ENCODE peak calls at places on chromosomes 4 and X, in four cellular contexts. One of them, this sample, is unnamed.

GRCh38 chr4:5524900-5525299 is 183.5 kb downstream of the EVC2 start:
- DNase-seq in MM.1S: no peak
- DNase-seq in OCI-LY7: no peak
- DNase-seq in epithelial cell of esophagus: no peak
- DNase-seq in this sample: no peak

GRCh38 chr4:120722655-120723054 is 199.9 kb downstream of the PRDM5 start:
- DNase-seq in MM.1S: no peak
- DNase-seq in OCI-LY7: no peak
- DNase-seq in epithelial cell of esophagus: no peak
- DNase-seq in this sample: no peak

GRCh38 chr4:120399846-120400245 is 333.2 kb upstream of the MAD2L1 start:
- DNase-seq in MM.1S: no peak
- DNase-seq in epithelial cell of esophagus: no peak
- DNase-seq in OCI-LY7: no peak
- DNase-seq in this sample: no peak

GRCh38 chr4:91527056-91527455 is 776.7 kb upstream of the GRID2 start:
- DNase-seq in OCI-LY7: no peak
- DNase-seq in epithelial cell of esophagus: peak; percentile 3
- DNase-seq in MM.1S: no peak
- DNase-seq in this sample: no peak

GRCh38 chr4:2243682-2244380 is 1.9 kb upstream of the HAUS3 start:
- DNase-seq in epithelial cell of esophagus: no peak
- DNase-seq in MM.1S: peak; percentile 51
- DNase-seq in OCI-LY7: peak; percentile 61
- DNase-seq in this sample: no peak

GRCh38 chr4:10386044-10386443 is 71.2 kb downstream of the ZNF518B start:
- DNase-seq in MM.1S: no peak
- DNase-seq in OCI-LY7: no peak
- DNase-seq in epithelial cell of esophagus: no peak
- DNase-seq in this sample: no peak

GRCh38 chrX:46561931-46562721 is 11.4 kb upstream of the CHST7 start:
- DNase-seq in epithelial cell of esophagus: no peak
- DNase-seq in MM.1S: peak; percentile 66
- DNase-seq in OCI-LY7: peak; percentile 76
- DNase-seq in this sample: no peak

GRCh38 chrX:10447577-10448214 is 172.7 kb downstream of the MID1 start:
- DNase-seq in OCI-LY7: no peak
- DNase-seq in epithelial cell of esophagus: peak; percentile 33
- DNase-seq in MM.1S: no peak
- DNase-seq in this sample: no peak

DNA sequence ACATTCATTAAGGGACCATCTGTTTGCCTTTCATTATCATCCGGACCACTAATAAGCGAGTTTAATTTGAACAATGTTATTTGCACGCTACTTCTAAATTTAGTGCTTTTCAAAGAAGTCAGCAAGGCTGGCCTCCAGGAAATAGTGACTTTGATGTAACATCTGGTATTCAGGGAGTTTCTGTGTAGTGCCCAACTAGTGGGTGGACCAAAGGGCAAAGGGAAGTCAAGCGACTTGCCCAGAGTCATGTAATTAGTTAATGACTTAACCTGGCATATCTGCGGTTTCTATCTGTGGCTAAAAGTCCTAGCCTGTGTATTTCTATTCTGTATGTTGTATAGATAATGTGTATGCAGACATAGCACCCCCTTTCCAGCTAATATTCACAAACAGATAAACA is 56.3 kb upstream of the LCORL start:
- DNase-seq in MM.1S: peak; percentile 56
- DNase-seq in epithelial cell of esophagus: no peak
- DNase-seq in OCI-LY7: no peak
- DNase-seq in this sample: no peak
- TF ChIP-seq CTCF in MM.1S: no peak
- TF ChIP-seq CTCF in epithelial cell of esophagus: no peak
- TF ChIP-seq CTCF in OCI-LY7: no peak
- TF ChIP-seq CTCF in this sample: no peak

GRCh38 chrX:129754266-129755024 is 15.7 kb downstream of the XPNPEP2 start:
- DNase-seq in epithelial cell of esophagus: no peak
- DNase-seq in MM.1S: no peak
- DNase-seq in OCI-LY7: no peak
- DNase-seq in this sample: no peak
- TF ChIP-seq CTCF in epithelial cell of esophagus: peak; percentile 26
- TF ChIP-seq CTCF in MM.1S: peak; percentile 32
- TF ChIP-seq CTCF in OCI-LY7: peak; percentile 66
- TF ChIP-seq CTCF in this sample: no peak

GRCh38 chrX:151821226-151821625 is 86.7 kb downstream of the CNGA2 start:
- DNase-seq in OCI-LY7: no peak
- DNase-seq in MM.1S: no peak
- DNase-seq in epithelial cell of esophagus: peak; percentile 35
- DNase-seq in this sample: no peak
- TF ChIP-seq CTCF in OCI-LY7: no peak
- TF ChIP-seq CTCF in MM.1S: no peak
- TF ChIP-seq CTCF in epithelial cell of esophagus: no peak
- TF ChIP-seq CTCF in this sample: no peak

GRCh38 chrX:113260474-113260873 is 419.8 kb upstream of the AMOT start:
- DNase-seq in OCI-LY7: no peak
- DNase-seq in epithelial cell of esophagus: peak; percentile 0
- DNase-seq in MM.1S: peak; percentile 10
- DNase-seq in this sample: no peak
- TF ChIP-seq CTCF in OCI-LY7: peak; percentile 32
- TF ChIP-seq CTCF in epithelial cell of esophagus: no peak
- TF ChIP-seq CTCF in MM.1S: peak; percentile 25
- TF ChIP-seq CTCF in this sample: no peak

GRCh38 chrX:3962511-3963350 is 249.3 kb upstream of the PRKX start:
- DNase-seq in OCI-LY7: peak; percentile 25
- DNase-seq in epithelial cell of esophagus: peak; percentile 16
- DNase-seq in MM.1S: peak; percentile 34
- DNase-seq in this sample: no peak
- TF ChIP-seq CTCF in OCI-LY7: peak; percentile 83
- TF ChIP-seq CTCF in epithelial cell of esophagus: peak; percentile 52
- TF ChIP-seq CTCF in MM.1S: peak; percentile 56
- TF ChIP-seq CTCF in this sample: no peak

GRCh38 chr4:3781997-3782930 is 16.1 kb downstream of the ADRA2C start:
- DNase-seq in OCI-LY7: no peak
- DNase-seq in MM.1S: no peak
- DNase-seq in epithelial cell of esophagus: no peak
- DNase-seq in this sample: no peak

GRCh38 chr4:3784469-3785291 is 18.5 kb downstream of the ADRA2C start:
- DNase-seq in epithelial cell of esophagus: peak; percentile 14
- DNase-seq in MM.1S: no peak
- DNase-seq in OCI-LY7: no peak
- DNase-seq in this sample: no peak

GRCh38 chr4:3785292-3785565 is 19.0 kb downstream of the ADRA2C start:
- DNase-seq in OCI-LY7: no peak
- DNase-seq in epithelial cell of esophagus: no peak
- DNase-seq in MM.1S: no peak
- DNase-seq in this sample: no peak

GRCh38 chr4:3781193-3781886 is 15.2 kb downstream of the ADRA2C start:
- DNase-seq in epithelial cell of esophagus: no peak
- DNase-seq in MM.1S: no peak
- DNase-seq in OCI-LY7: peak; percentile 54
- DNase-seq in this sample: no peak

DNA sequence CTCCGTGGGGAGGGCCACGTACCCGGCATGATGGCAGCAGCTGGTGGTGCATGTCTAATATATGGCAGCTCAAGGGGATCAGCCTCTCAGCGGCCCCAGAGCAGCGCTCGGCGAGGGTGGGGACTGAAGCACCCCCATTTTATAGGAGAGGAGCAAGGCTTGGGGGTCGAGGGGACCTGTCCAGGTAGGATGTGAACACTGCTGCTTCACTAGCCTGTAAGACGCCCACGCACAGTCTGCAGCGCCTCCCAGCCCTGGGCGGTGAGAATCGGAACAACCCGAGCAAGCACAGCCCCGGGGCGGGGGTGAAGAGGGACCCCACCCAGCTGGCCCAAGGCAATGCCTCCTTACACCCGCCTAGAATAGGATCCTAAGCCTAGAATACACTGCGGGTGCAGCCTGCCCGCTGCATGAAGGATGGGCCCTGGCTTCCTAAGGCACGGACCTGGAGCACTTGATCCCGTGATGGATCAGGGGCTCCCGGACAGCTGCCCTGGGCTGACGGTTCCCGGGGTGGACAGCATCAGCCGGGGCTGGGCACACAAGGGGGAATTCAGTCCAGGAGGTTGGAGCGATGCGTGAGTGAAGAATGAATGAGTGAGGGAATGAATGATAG is 17.6 kb downstream of the ADRA2C start:
- DNase-seq in MM.1S: no peak
- DNase-seq in OCI-LY7: no peak
- DNase-seq in epithelial cell of esophagus: no peak
- DNase-seq in this sample: no peak
- TF ChIP-seq CTCF in MM.1S: no peak
- TF ChIP-seq CTCF in OCI-LY7: no peak
- TF ChIP-seq CTCF in epithelial cell of esophagus: no peak
- TF ChIP-seq CTCF in this sample: no peak

GRCh38 chrX:47619486-47620302 is at the start of gene SYN1:
- DNase-seq in OCI-LY7: no peak
- DNase-seq in epithelial cell of esophagus: peak; percentile 71
- DNase-seq in MM.1S: peak; percentile 76
- DNase-seq in this sample: peak; percentile 62
- TF ChIP-seq CTCF in OCI-LY7: no peak
- TF ChIP-seq CTCF in epithelial cell of esophagus: no peak
- TF ChIP-seq CTCF in MM.1S: no peak
- TF ChIP-seq CTCF in this sample: no peak

GRCh38 chrX:115960440-115961084 is 210.0 kb upstream of the AGTR2 start:
- DNase-seq in epithelial cell of esophagus: peak; percentile 84
- DNase-seq in MM.1S: no peak
- DNase-seq in OCI-LY7: no peak
- DNase-seq in this sample: no peak

GRCh38 chrX:115952417-115953092 is 218.0 kb upstream of the AGTR2 start:
- DNase-seq in MM.1S: no peak
- DNase-seq in epithelial cell of esophagus: no peak
- DNase-seq in OCI-LY7: no peak
- DNase-seq in this sample: no peak

GRCh38 chrX:115958687-115959359 is 211.7 kb upstream of the AGTR2 start:
- DNase-seq in epithelial cell of esophagus: peak; percentile 19
- DNase-seq in MM.1S: peak; percentile 34
- DNase-seq in OCI-LY7: no peak
- DNase-seq in this sample: no peak

GRCh38 chrX:115957862-115958490 is 212.6 kb upstream of the AGTR2 start:
- DNase-seq in epithelial cell of esophagus: no peak
- DNase-seq in MM.1S: peak; percentile 30
- DNase-seq in OCI-LY7: no peak
- DNase-seq in this sample: no peak
- TF ChIP-seq CTCF in epithelial cell of esophagus: no peak
- TF ChIP-seq CTCF in MM.1S: no peak
- TF ChIP-seq CTCF in OCI-LY7: no peak
- TF ChIP-seq CTCF in this sample: no peak

GRCh38 chr4:55637272-55637820 is 1.2 kb upstream of the NMU start:
- DNase-seq in OCI-LY7: no peak
- DNase-seq in epithelial cell of esophagus: no peak
- DNase-seq in MM.1S: no peak
- DNase-seq in this sample: no peak

GRCh38 chr4:55634417-55635128 is 1.5 kb downstream of the NMU start:
- DNase-seq in OCI-LY7: no peak
- DNase-seq in MM.1S: no peak
- DNase-seq in epithelial cell of esophagus: no peak
- DNase-seq in this sample: no peak

GRCh38 chr4:55635282-55635681 is 816 bp downstream of the NMU start:
- DNase-seq in MM.1S: no peak
- DNase-seq in OCI-LY7: no peak
- DNase-seq in epithelial cell of esophagus: no peak
- DNase-seq in this sample: no peak

GRCh38 chr4:55636622-55636999 is 513 bp upstream of the NMU start:
- DNase-seq in MM.1S: no peak
- DNase-seq in epithelial cell of esophagus: no peak
- DNase-seq in OCI-LY7: no peak
- DNase-seq in this sample: no peak

DNA sequence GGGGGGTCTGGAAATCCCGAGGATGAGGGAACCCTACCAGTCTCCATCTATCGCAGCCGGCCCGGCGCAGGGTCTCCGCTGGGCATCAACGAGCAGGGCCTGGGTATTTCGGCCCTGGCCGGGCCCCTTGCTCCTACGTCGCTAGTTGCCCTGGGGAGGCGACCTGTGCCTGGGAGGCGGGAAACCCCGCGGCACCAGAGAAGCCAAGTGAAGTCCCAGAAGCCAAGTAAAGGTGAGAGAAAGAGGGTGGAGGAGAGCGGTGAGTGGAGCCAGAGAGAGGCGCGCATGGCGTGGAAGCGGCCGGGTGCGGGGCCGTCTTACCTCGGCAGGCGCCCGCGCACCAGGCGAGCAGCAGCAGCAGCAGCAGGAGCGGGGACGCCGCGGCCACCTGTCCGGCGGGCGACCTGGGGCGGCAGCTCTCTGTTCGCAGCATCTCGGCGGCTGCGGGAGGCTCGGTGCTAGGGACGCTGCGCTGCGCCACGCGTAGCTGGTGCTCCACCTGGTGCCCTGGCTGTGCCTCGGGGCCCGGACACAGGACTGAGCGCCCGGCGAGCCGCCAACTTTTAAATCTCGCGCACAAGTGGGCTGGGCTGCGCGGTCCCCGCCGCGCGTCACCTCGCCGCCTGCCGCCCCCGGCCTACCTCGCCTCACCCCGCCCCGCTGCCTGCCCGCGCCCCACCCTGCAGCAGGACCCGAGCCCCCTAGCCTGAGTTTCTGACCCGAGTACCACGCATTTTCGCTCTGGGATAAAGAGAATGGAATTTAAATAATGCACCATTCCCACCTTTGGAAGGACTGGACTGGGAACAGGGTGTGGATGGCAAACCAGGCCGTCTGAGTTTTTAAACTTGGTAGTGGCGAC is at the start of gene NMU:
- DNase-seq in MM.1S: peak; percentile 79
- DNase-seq in OCI-LY7: no peak
- DNase-seq in epithelial cell of esophagus: peak; percentile 68
- DNase-seq in this sample: peak; percentile 20
- TF ChIP-seq CTCF in MM.1S: peak; percentile 32
- TF ChIP-seq CTCF in OCI-LY7: no peak
- TF ChIP-seq CTCF in epithelial cell of esophagus: no peak
- TF ChIP-seq CTCF in this sample: no peak

GRCh38 chr4:36722986-36723385 is 441.6 kb downstream of the DTHD1 start:
- DNase-seq in MM.1S: no peak
- DNase-seq in OCI-LY7: no peak
- DNase-seq in epithelial cell of esophagus: no peak
- DNase-seq in this sample: no peak
- TF ChIP-seq CTCF in MM.1S: no peak
- TF ChIP-seq CTCF in OCI-LY7: peak; percentile 20
- TF ChIP-seq CTCF in epithelial cell of esophagus: no peak
- TF ChIP-seq CTCF in this sample: no peak